ENCODE peak calls at places on chromosomes 13 and 19, in five cellular contexts. S is HCT116, N is psoas muscle, K is ovary, I is thoracic aorta. P is an unnamed sample.
A peak's percentile ranks its signal among the peaks of the same experiment; 100 is the strongest.

GRCh38 chr13:98384739-98385138 is 192.2 kb downstream of the STK24 start:
- DNase-seq in I (no peak), N (no peak), K (no peak), S (no peak), P (no peak)

GRCh38 chr19:45142728-45143115 is 18.1 kb downstream of the NKPD1 start:
- DNase-seq in S (no peak), I (no peak), K (no peak), N (no peak), P (no peak)

GRCh38 chr13:52378312-52378711 is 27.7 kb downstream of the THSD1 start:
- DNase-seq in K (no peak), S (no peak), I (no peak), N (no peak), P (no peak)

GRCh38 chr19:45244133-45244532 is 1.1 kb downstream of the EXOC3L2 start:
- DNase-seq in I (no peak), N (no peak), S (no peak), K (no peak), P (no peak)

GRCh38 chr19:34220472-34221063 is 33.8 kb upstream of the GARRE1 start:
- DNase-seq in S (peak; percentile 64), K (no peak), N (no peak), I (peak; percentile 47), P (no peak)

GRCh38 chr19:15177269-15178116 is 23.3 kb downstream of the NOTCH3 start:
- DNase-seq in I (no peak), S (no peak), N (peak; percentile 90), K (peak; percentile 87), P (no peak)

GRCh38 chr19:28541029-28541428 is 671.9 kb downstream of the UQCRFS1 start:
- DNase-seq in N (no peak), K (no peak), S (no peak), I (no peak), P (no peak)

GRCh38 chr19:20565321-20566018 is at the start of gene ZNF737:
- DNase-seq in I (peak; percentile 88), N (peak; percentile 97), S (no peak), K (peak; percentile 98), P (peak; percentile 67)

GRCh38 chr19:7287716-7288115 is 6.5 kb downstream of the INSR start:
- DNase-seq in I (no peak), N (no peak), S (no peak), K (no peak), P (no peak)

GRCh38 chr19:4929186-4929585 is 19.9 kb downstream of the UHRF1 start:
- DNase-seq in S (no peak), N (no peak), K (peak; percentile 61), I (no peak), P (no peak)

GRCh38 chr19:1736280-1736679 is 17.0 kb upstream of the ONECUT3 start:
- DNase-seq in K (no peak), N (no peak), I (no peak), S (no peak), P (no peak)

GRCh38 chr13:36006347-36006746 is 124.8 kb downstream of the DCLK1 start:
- DNase-seq in N (no peak), S (no peak), I (no peak), K (no peak), P (no peak)

GRCh38 chr13:43669101-43669500 is 117.7 kb downstream of the ENOX1 start:
- DNase-seq in I (no peak), K (no peak), S (no peak), N (no peak), P (no peak)

GRCh38 chr19:36417752-36418286 is 625 bp downstream of the ZFP82 start:
- DNase-seq in I (no peak), K (no peak), S (no peak), N (no peak), P (no peak)

GRCh38 chr19:13887039-13887438 is 10.1 kb downstream of the NANOS3 start:
- DNase-seq in N (no peak), S (no peak), K (no peak), I (no peak), P (no peak)
- TF ChIP-seq CTCF in N (no peak), S (no peak), K (no peak), I (no peak), P (no peak)

GRCh38 chr13:31912641-31913401 is 118.8 kb upstream of the FRY start:
- DNase-seq in I (no peak), N (no peak), K (no peak), S (no peak), P (no peak)
- H3K4me3 ChIP-seq in I (no peak overlapping the region), N (no peak overlapping the region), K (no peak overlapping the region), S (no peak overlapping the region), P (no peak overlapping the region)

DNA sequence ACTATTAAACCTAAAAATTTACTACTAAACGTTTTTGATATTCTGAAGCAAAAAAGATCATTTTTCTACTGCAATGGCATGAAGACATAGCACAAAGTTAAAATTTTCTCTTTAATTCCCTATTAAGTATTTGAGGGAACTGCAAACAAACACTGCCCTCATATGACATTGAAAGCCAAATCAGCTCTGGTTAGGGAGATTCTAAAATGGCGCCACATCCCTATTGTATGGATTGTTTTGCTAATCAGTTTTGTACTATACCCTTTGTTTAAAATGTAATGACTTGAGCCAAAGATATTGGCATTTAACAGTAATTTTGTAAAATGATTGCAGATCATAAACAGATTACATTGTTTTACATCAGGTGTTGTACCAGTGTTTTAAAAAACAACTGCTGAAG is 65.8 kb downstream of the FLT1 start:
- DNase-seq in I (no peak), S (no peak), K (no peak), N (no peak), P (no peak)
- TF ChIP-seq CTCF in I (no peak), S (no peak), K (no peak), N (no peak), P (no peak)

GRCh38 chr13:26051231-26052135 is at the start of gene SHISA2:
- DNase-seq in I (no peak), N (peak; percentile 64), K (peak; percentile 37), S (no peak), P (no peak)

GRCh38 chr13:26046639-26047038 is 5.2 kb downstream of the SHISA2 start:
- DNase-seq in N (no peak), S (no peak), K (no peak), I (no peak), P (no peak)

GRCh38 chr13:26050568-26051230 is 1.1 kb downstream of the SHISA2 start:
- DNase-seq in I (no peak), S (no peak), K (no peak), N (peak; percentile 75), P (no peak)

GRCh38 chr13:26047040-26047439 is 4.8 kb downstream of the SHISA2 start:
- DNase-seq in I (no peak), S (no peak), N (no peak), K (no peak), P (no peak)

GRCh38 chr13:26048745-26049144 is 3.1 kb downstream of the SHISA2 start:
- DNase-seq in I (no peak), N (no peak), S (no peak), K (no peak), P (no peak)
- H3K4me3 ChIP-seq in I (no peak overlapping the region), N (peak overlapping the region; percentile 73), S (no peak overlapping the region), K (no peak overlapping the region), P (no peak overlapping the region)

GRCh38 chr13:110618780-110619179 is 3.4 kb downstream of the NAXD start:
- DNase-seq in K (no peak), N (no peak), I (no peak), S (no peak), P (no peak)
- TF ChIP-seq CTCF in K (no peak), N (no peak), I (no peak), S (no peak), P (no peak)